ENCODE peak calls at places on chromosome 5, in seven cellular contexts. E is OCI-LY7, Q is ovary, C is SK-N-SH, K is PC-3, S is tibial artery, J is esophagus squamous epithelium. Z is an unnamed sample. For H3K4me1 and H3K9me3, the result is how much of the 10 kb centered on the place peaks cover.

GRCh38 chr5:100004969-100005368 is 530.2 kb upstream of the FAM174A start:
- DNase-seq in E (no peak), Q (no peak), C (no peak), K (peak), S (no peak), J (no peak), Z (no peak)

GRCh38 chr5:53063791-53064190 is 45.8 kb downstream of the MOCS2 start:
- DNase-seq in E (no peak), Q (no peak), C (no peak), K (no peak), S (no peak), J (no peak), Z (no peak)

GRCh38 chr5:14687023-14687665 is 22.6 kb downstream of the OTULIN start:
- DNase-seq in E (no peak), Q (no peak), C (no peak), K (no peak), S (no peak), J (no peak), Z (no peak)

GRCh38 chr5:32687167-32687831 is 23.8 kb upstream of the NPR3 start:
- DNase-seq in E (no peak), Q (no peak), C (peak), K (no peak), S (no peak), J (no peak), Z (no peak)

GRCh38 chr5:153618307-153618706 is 127.8 kb downstream of the GRIA1 start:
- DNase-seq in E (no peak), Q (no peak), C (no peak), K (no peak), S (no peak), J (no peak), Z (no peak)

GRCh38 chr5:67058998-67059746 is 137.4 kb downstream of the CD180 start:
- DNase-seq in E (no peak), Q (no peak), C (no peak), K (no peak), S (no peak), J (no peak), Z (no peak)

GRCh38 chr5:160287378-160288051 is 24.8 kb downstream of the CCNJL start:
- DNase-seq in E (no peak), Q (peak), C (peak), K (no peak), S (no peak), J (no peak), Z (peak)

GRCh38 chr5:68266457-68266856 is 50.9 kb downstream of the PIK3R1 start:
- DNase-seq in E (no peak), Q (no peak), C (no peak), K (no peak), S (no peak), J (no peak), Z (no peak)

GRCh38 chr5:32500206-32500605 is 55.7 kb upstream of the ZFR start:
- DNase-seq in E (no peak), Q (no peak), C (no peak), K (no peak), S (no peak), J (no peak), Z (no peak)

GRCh38 chr5:112270299-112271293 is 148.5 kb downstream of the EPB41L4A start:
- DNase-seq in E (peak), Q (no peak), C (no peak), K (peak), S (no peak), J (no peak), Z (no peak)

GRCh38 chr5:146510528-146510927 is 5.5 kb downstream of the GPR151 start:
- DNase-seq in E (no peak), Q (no peak), C (no peak), K (peak), S (no peak), J (no peak), Z (no peak)

GRCh38 chr5:5363045-5363444 is 59.4 kb upstream of the ICE1 start:
- DNase-seq in E (no peak), Q (no peak), C (no peak), K (peak), S (no peak), J (no peak), Z (no peak)

GRCh38 chr5:179130101-179130681 is 70.0 kb downstream of the ZNF354C start:
- DNase-seq in E (no peak), Q (no peak), C (no peak), K (no peak), S (peak), J (no peak), Z (no peak)

GRCh38 chr5:89946514-89946913 is 463.0 kb downstream of the CETN3 start:
- DNase-seq in E (no peak), Q (no peak), C (no peak), K (no peak), S (no peak), J (no peak), Z (no peak)

GRCh38 chr5:96093340-96093739 is 131.7 kb upstream of the ELL2 start:
- DNase-seq in E (no peak), Q (no peak), C (no peak), K (no peak), S (no peak), J (no peak), Z (no peak)

GRCh38 chr5:128192368-128192767 is 108.8 kb downstream of the SLC12A2 start:
- DNase-seq in E (no peak), Q (no peak), C (no peak), K (no peak), S (no peak), J (no peak), Z (no peak)

GRCh38 chr5:42131081-42131480 is 206.0 kb downstream of the FBXO4 start:
- DNase-seq in E (no peak), Q (no peak), C (no peak), K (no peak), S (no peak), J (no peak), Z (no peak)

GRCh38 chr5:119524461-119524860 is 72.2 kb downstream of the HSD17B4 start:
- DNase-seq in E (no peak), Q (no peak), C (no peak), K (no peak), S (no peak), J (no peak), Z (peak)

GRCh38 chr5:175079707-175080106 is 355.3 kb downstream of the MSX2 start:
- DNase-seq in E (no peak), Q (no peak), C (no peak), K (no peak), S (no peak), J (no peak), Z (no peak)

GRCh38 chr5:174386306-174386705 is 338.1 kb upstream of the MSX2 start:
- DNase-seq in E (no peak), Q (no peak), C (no peak), K (peak), S (no peak), J (no peak), Z (no peak)

GRCh38 chr5:15834596-15835245 is 334.7 kb downstream of the FBXL7 start:
- DNase-seq in E (no peak), Q (no peak), C (no peak), K (peak), S (no peak), J (no peak), Z (no peak)

DNA sequence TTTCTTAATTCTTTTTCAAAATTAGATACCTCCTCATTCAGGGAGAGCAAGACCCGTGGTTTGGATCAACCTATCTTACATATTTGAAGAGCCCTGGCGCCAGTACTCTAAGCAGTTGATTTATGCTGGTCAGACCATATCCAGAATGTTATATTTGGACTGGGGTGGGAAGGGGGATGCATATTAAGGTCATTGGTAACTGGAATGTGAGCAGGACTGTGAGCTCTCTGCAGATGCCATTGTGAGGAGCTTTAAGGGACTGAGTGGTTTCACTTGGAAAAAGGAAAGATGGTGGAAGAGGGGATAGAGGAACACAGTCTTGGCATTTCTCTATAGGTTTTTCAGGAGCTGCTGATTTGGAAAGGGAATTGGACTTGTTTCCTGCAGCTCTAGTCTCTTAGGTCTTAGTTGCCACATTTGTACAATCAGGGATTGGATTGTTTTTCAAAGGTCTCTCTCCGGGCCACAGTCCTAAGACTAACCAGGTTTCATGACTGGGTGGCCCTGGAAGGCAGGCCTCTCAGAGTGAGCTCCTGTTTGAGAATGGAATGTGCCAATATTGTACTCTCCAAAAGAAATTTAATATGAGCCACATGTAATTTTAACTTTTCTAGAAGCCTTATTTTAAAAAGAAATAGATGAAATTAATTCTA is 25.8 kb upstream of the F2R start:
- DNase-seq in E (no peak), Q (no peak), C (no peak), K (no peak), S (no peak), J (no peak), Z (no peak)
- H3K4me1 ChIP-seq in E (under half), Q (under half), C (under half), K (under half), S (under half), J (under half), Z (under half)

DNA sequence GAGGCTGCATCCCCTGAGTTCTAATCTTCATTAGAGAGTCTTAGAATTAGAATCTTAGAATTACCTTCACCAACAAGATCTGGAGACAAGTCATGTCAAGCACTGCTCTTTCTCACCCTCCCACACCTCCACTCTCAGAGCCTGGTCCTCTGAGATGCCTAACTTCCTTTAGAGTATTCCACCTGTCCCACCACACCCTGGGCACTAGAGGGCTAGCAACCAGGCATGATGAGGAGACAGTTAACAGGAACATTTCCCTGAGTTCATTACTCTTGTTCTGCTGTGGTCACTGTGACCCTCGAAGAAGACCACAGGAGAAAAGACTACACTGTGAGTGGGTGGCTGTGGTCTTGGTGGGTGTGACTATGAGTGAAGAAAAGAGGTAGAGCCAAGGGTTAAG is 25.2 kb upstream of the MAP1B start:
- DNase-seq in E (no peak), Q (no peak), C (no peak), K (no peak), S (no peak), J (no peak), Z (no peak)
- TF ChIP-seq CTCF in E (no peak), Q (no peak), C (no peak), K (peak), S (no peak), J (no peak), Z (no peak)

GRCh38 chr5:149099920-149100319 is 37.1 kb upstream of the SH3TC2 start:
- DNase-seq in E (no peak), Q (no peak), C (no peak), K (no peak), S (no peak), J (no peak), Z (no peak)
- H3K9me3 ChIP-seq in E (under half), Q (under half), C (under half), K (under half), S (under half), J (under half), Z (under half)

GRCh38 chr5:149432861-149433462 is 53.9 kb upstream of the IL17B start:
- DNase-seq in E (no peak), Q (peak), C (no peak), K (no peak), S (peak), J (no peak), Z (no peak)
- H3K4me1 ChIP-seq in E (under half), Q (under half), C (under half), K (under half), S (under half), J (under half), Z (under half)

DNA sequence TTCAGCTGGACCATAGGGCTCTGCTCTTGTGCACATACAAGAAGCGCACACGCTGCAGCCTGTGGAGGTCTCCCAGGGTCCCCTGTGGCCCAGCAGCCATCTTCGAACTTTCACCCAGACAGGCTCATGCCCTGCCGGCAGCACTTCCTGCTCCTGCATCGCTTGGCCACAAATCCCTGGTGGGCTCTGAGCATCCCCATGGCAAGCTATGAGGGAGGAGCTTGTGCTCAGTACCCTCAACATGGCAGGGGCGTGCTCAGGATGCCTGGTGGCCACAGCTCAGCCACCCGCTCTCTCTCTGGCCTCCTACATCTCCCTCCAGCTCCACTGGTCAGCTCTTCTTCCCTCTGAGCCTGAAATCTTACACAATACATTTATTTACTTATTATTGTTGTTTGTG is 63.7 kb downstream of the IRX2 start:
- DNase-seq in E (no peak), Q (no peak), C (no peak), K (no peak), S (no peak), J (no peak), Z (no peak)
- TF ChIP-seq CTCF in E (no peak), Q (no peak), C (no peak), K (no peak), S (no peak), J (no peak), Z (no peak)

DNA sequence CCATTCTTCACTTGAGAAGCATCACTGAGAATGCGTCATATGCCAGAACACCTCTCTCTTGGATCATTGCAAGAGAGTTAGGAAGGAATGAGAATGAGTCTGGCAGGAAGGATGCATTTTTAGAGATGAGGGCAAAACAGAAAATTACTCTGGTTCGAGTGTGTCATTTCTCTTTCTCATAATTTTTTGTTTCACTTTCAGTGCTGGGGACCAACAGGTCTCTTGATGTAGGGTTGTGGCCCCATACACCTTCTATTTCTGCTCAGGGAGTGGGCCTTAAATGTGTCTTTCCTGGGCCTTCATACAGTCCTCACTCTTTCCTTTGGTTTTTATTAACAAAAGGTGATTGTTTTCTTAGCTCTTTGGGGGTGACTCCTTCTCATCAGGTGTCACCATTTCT is 302.4 kb downstream of the NR3C1 start:
- DNase-seq in E (no peak), Q (no peak), C (no peak), K (no peak), S (no peak), J (no peak), Z (no peak)
- H3K9me3 ChIP-seq in E (under half), Q (under half), C (under half), K (under half), S (under half), J (under half), Z (under half)

Z was measured in hepatocyte.